ENCODE peak calls at places on chromosomes 3 and 15, in nine cellular contexts. E is adrenal gland; T is stimulated activated naive B cell treated with anti-CD40 and anti-IgM and Interleukin-4, amounts not matched to agents 10 μg/mL and 1 μg/mL and 100 μg/mL, for 72 hours; L is ovary; S is astrocyte of the hippocampus; F is neural crest cell; U is psoas muscle; B is activated naive CD8-positive, alpha-beta T cell treated with anti-CD3 and anti-CD28 coated beads, Interleukin-2, amount 50 U/mL, for 24 hours; X is upper lobe of right lung. I is an unnamed sample.

GRCh38 chr15:54094661-54095060 is 116.4 kb downstream of the UNC13C start:
- DNase-seq in X (no peak), B (no peak), U (no peak), L (no peak), E (no peak), T (no peak), F (no peak), S (no peak), I (no peak)

GRCh38 chr3:134620476-134621115 is 30.2 kb downstream of the KY start:
- DNase-seq in B (no peak), F (no peak), E (peak), S (no peak), X (no peak), U (no peak), T (no peak), L (no peak), I (no peak)

GRCh38 chr3:14278799-14279705 is 100.4 kb downstream of the LSM3 start:
- DNase-seq in L (no peak), S (peak), U (no peak), E (no peak), X (no peak), F (no peak), B (no peak), T (no peak), I (peak)

GRCh38 chr15:49962044-49962602 is 156.9 kb downstream of the ATP8B4 start:
- DNase-seq in U (no peak), B (no peak), L (no peak), E (no peak), S (no peak), T (no peak), X (no peak), F (no peak), I (no peak)

GRCh38 chr15:61169275-61169903 is 59.7 kb downstream of the RORA start:
- DNase-seq in F (no peak), L (no peak), E (no peak), T (no peak), B (no peak), S (no peak), X (no peak), U (no peak), I (no peak)

GRCh38 chr3:147404800-147405551 is 1.4 kb downstream of the ZIC4 start:
- DNase-seq in X (no peak), F (peak), S (no peak), B (no peak), L (no peak), T (no peak), E (peak), U (no peak), I (no peak)

GRCh38 chr15:57992761-57993295 is 72.7 kb downstream of the ALDH1A2 start:
- DNase-seq in U (no peak), X (no peak), L (no peak), S (no peak), E (no peak), F (no peak), B (no peak), T (no peak), I (no peak)

GRCh38 chr3:72151465-72152238 is 366.7 kb upstream of the PROK2 start:
- DNase-seq in U (no peak), E (no peak), F (no peak), S (no peak), T (no peak), L (no peak), B (no peak), X (no peak), I (no peak)

GRCh38 chr3:126959144-126959920 is 23.6 kb upstream of the PLXNA1 start:
- DNase-seq in F (no peak), B (no peak), L (peak), S (no peak), E (no peak), X (peak), U (peak), T (no peak), I (no peak)

GRCh38 chr3:97106652-97106989 is 292.2 kb downstream of the EPHA6 start:
- DNase-seq in U (no peak), T (no peak), E (no peak), F (no peak), L (no peak), B (no peak), X (no peak), S (no peak), I (no peak)

GRCh38 chr3:10964537-10965167 is 27.9 kb upstream of the SLC6A1 start:
- DNase-seq in E (no peak), U (no peak), F (peak), T (no peak), L (no peak), B (peak), S (peak), X (no peak), I (peak)

GRCh38 chr15:68653031-68653635 is 74.3 kb downstream of the CORO2B start:
- DNase-seq in B (no peak), F (no peak), L (no peak), X (peak), T (no peak), E (no peak), S (no peak), U (no peak), I (no peak)

GRCh38 chr15:98123297-98123696 is 162.8 kb downstream of the ARRDC4 start:
- DNase-seq in L (no peak), U (no peak), S (no peak), T (no peak), E (peak), B (no peak), F (no peak), X (no peak), I (no peak)

GRCh38 chr15:27235161-27235560 is 264.2 kb downstream of the GABRG3 start:
- DNase-seq in U (no peak), S (no peak), T (no peak), F (no peak), L (no peak), B (no peak), X (no peak), E (no peak), I (no peak)

GRCh38 chr3:102715030-102715697 is 280.3 kb downstream of the ZPLD1 start:
- DNase-seq in T (no peak), F (no peak), X (no peak), S (peak), E (no peak), B (no peak), L (no peak), U (no peak), I (peak)

GRCh38 chr15:48579945-48580671 is 65.4 kb downstream of the FBN1 start:
- DNase-seq in X (no peak), F (no peak), S (no peak), U (no peak), B (no peak), L (no peak), E (no peak), T (no peak), I (peak)

GRCh38 chr15:91289324-91289723 is 189.3 kb downstream of the SV2B start:
- DNase-seq in U (no peak), F (no peak), S (no peak), L (no peak), T (no peak), B (no peak), E (no peak), X (no peak), I (no peak)

GRCh38 chr15:89665449-89666146 is 10.3 kb upstream of the KIF7 start:
- DNase-seq in B (peak), T (no peak), F (peak), S (peak), U (peak), E (peak), X (peak), L (peak), I (no peak)

GRCh38 chr15:90594297-90594696 is 64.6 kb downstream of the CRTC3 start:
- DNase-seq in U (peak), T (peak), X (peak), S (peak), F (no peak), L (no peak), B (peak), E (peak), I (peak)

GRCh38 chr3:47163023-47163989 is 607 bp downstream of the SETD2 start:
- DNase-seq in T (peak), B (peak), X (peak), S (peak), E (peak), F (peak), U (peak), L (peak), I (peak)

GRCh38 chr15:29638781-29639180 is 183.5 kb downstream of the TJP1 start:
- DNase-seq in T (no peak), X (no peak), F (no peak), U (no peak), E (no peak), B (no peak), S (peak), L (no peak), I (peak)

GRCh38 chr3:150180349-150180748 is 209.7 kb upstream of the PFN2 start:
- DNase-seq in F (no peak), T (no peak), X (no peak), S (peak), E (no peak), L (no peak), B (no peak), U (no peak), I (peak)

GRCh38 chr3:156382458-156383346 is 172.2 kb downstream of the SSR3 start:
- DNase-seq in U (no peak), L (no peak), X (no peak), S (peak), E (peak), T (no peak), B (peak), F (peak), I (peak)

GRCh38 chr3:184237772-184238171 is 8.4 kb downstream of the VWA5B2 start:
- DNase-seq in T (no peak), S (no peak), L (no peak), E (no peak), X (no peak), U (no peak), B (no peak), F (no peak), I (no peak)

GRCh38 chr15:89673162-89673506 is 6.0 kb downstream of the PLIN1 start:
- DNase-seq in T (no peak), E (peak), X (no peak), U (no peak), B (peak), F (peak), S (peak), L (no peak), I (no peak)

GRCh38 chr15:60093273-60094067 is 89.4 kb downstream of the FOXB1 start:
- DNase-seq in S (peak), B (no peak), U (no peak), T (no peak), X (no peak), E (no peak), L (no peak), F (no peak), I (peak)

GRCh38 chr3:10238330-10238995 is 9.8 kb upstream of the TATDN2 start:
- DNase-seq in B (peak), U (no peak), T (no peak), X (no peak), E (no peak), S (no peak), F (no peak), L (no peak), I (no peak)

GRCh38 chr3:60912876-60913275 is 338.4 kb downstream of the FHIT start:
- DNase-seq in L (no peak), E (no peak), X (no peak), T (no peak), B (no peak), U (no peak), S (no peak), F (no peak), I (peak)

GRCh38 chr3:43291546-43291945 is 5.2 kb downstream of the SNRK start:
- DNase-seq in S (peak), B (no peak), T (no peak), F (no peak), X (no peak), U (no peak), E (no peak), L (no peak), I (peak)

GRCh38 chr3:111956449-111956848 is 22.4 kb upstream of the ABHD10 start:
- DNase-seq in E (no peak), T (no peak), L (no peak), F (no peak), S (no peak), B (no peak), X (no peak), U (no peak), I (no peak)

GRCh38 chr3:20669184-20669583 is 483.2 kb upstream of the SGO1 start:
- DNase-seq in B (no peak), X (no peak), U (no peak), L (peak), E (peak), F (no peak), T (no peak), S (peak), I (peak)

GRCh38 chr3:11498646-11499045 is 145.1 kb downstream of the VGLL4 start:
- DNase-seq in L (peak), F (no peak), X (peak), E (peak), S (peak), T (no peak), B (no peak), U (peak), I (peak)

GRCh38 chr3:20575153-20575552 is 389.1 kb upstream of the SGO1 start:
- DNase-seq in X (no peak), F (no peak), S (peak), T (no peak), U (no peak), B (no peak), L (no peak), E (no peak), I (peak)

GRCh38 chr15:39756806-39757522 is 25.7 kb downstream of the FSIP1 start:
- DNase-seq in L (no peak), T (no peak), S (peak), X (no peak), F (no peak), B (no peak), U (no peak), E (peak), I (peak)

GRCh38 chr3:70882104-70882503 is 569.7 kb upstream of the MDFIC2 start:
- DNase-seq in T (no peak), L (no peak), F (no peak), U (no peak), E (no peak), B (no peak), S (no peak), X (no peak), I (peak)

GRCh38 chr3:101940521-101940992 is 91.2 kb downstream of the NFKBIZ start:
- DNase-seq in S (peak), U (peak), B (peak), F (no peak), L (no peak), T (no peak), X (peak), E (peak), I (peak)

I was measured in renal cortical epithelial cell.